ENCODE peak calls at places on chromosomes 16 and 17, in nine cellular contexts. V, R, G, K, M, X, H, N and Q are unnamed samples.
A peak's percentile ranks its signal among the peaks of the same experiment; 100 is the strongest.

GRCh38 chr17:75512946-75513666 is 2.2 kb downstream of the CASKIN2 start:
- DNase-seq in M (no peak), R (no peak), X (no peak), G (no peak), V (peak; percentile 47), K (peak; percentile 36), H (no peak), N (no peak), Q (no peak)

GRCh38 chr16:14419817-14420216 is 210.2 kb downstream of the PARN start:
- DNase-seq in R (no peak), N (no peak), H (no peak), K (no peak), G (no peak), X (no peak), M (no peak), V (no peak), Q (no peak)

GRCh38 chr16:76081936-76082335 is 195.3 kb upstream of the CNTNAP4 start:
- DNase-seq in M (no peak), K (no peak), N (no peak), H (peak; percentile 1), V (no peak), X (no peak), R (no peak), G (no peak), Q (no peak)

GRCh38 chr17:12983986-12984932 is 33.6 kb downstream of the ELAC2 start:
- DNase-seq in M (no peak), K (no peak), V (peak; percentile 56), X (no peak), N (no peak), R (no peak), G (peak; percentile 44), H (no peak), Q (no peak)

GRCh38 chr17:57566724-57567123 is 178.4 kb downstream of the CCDC182 start:
- DNase-seq in X (no peak), K (no peak), R (no peak), M (no peak), N (no peak), H (no peak), V (no peak), G (no peak), Q (peak; percentile 43)

GRCh38 chr17:44358066-44358465 is 5.6 kb downstream of the FAM171A2 start:
- DNase-seq in V (no peak), G (no peak), K (no peak), M (no peak), N (no peak), R (no peak), H (no peak), X (no peak), Q (no peak)

GRCh38 chr16:78591682-78592103 is 492.2 kb downstream of the WWOX start:
- DNase-seq in R (no peak), K (no peak), M (no peak), X (no peak), V (no peak), H (no peak), G (no peak), N (no peak), Q (no peak)

GRCh38 chr16:87264634-87265033 is 52.6 kb downstream of the C16orf95 start:
- DNase-seq in R (no peak), K (no peak), M (no peak), N (no peak), G (no peak), V (no peak), X (no peak), H (no peak), Q (no peak)

GRCh38 chr16:84058211-84058610 is 15.6 kb upstream of the SLC38A8 start:
- DNase-seq in G (peak; percentile 33), N (no peak), H (no peak), R (no peak), K (no peak), M (no peak), V (no peak), X (no peak), Q (no peak)

GRCh38 chr17:76385892-76386786 is 1.7 kb downstream of the SPHK1 start:
- DNase-seq in V (peak; percentile 86), M (peak; percentile 84), R (peak; percentile 78), K (peak; percentile 94), G (peak; percentile 95), H (peak; percentile 89), X (no peak), N (peak; percentile 80), Q (peak; percentile 83)

GRCh38 chr17:50832267-50833227 is 2.8 kb upstream of the WFIKKN2 start:
- DNase-seq in M (no peak), X (no peak), K (no peak), V (no peak), R (no peak), N (no peak), H (no peak), G (no peak), Q (no peak)

GRCh38 chr16:48361540-48361939 is 23.7 kb downstream of the SIAH1 start:
- DNase-seq in G (no peak), K (no peak), R (no peak), N (no peak), V (no peak), X (no peak), M (no peak), H (no peak), Q (no peak)

GRCh38 chr17:39579318-39580081 is 28.2 kb downstream of the NEUROD2 start:
- DNase-seq in N (no peak), M (peak; percentile 91), V (no peak), G (no peak), R (no peak), X (no peak), K (no peak), H (no peak), Q (no peak)

GRCh38 chr17:39580082-39580468 is 27.6 kb downstream of the NEUROD2 start:
- DNase-seq in N (no peak), R (no peak), H (no peak), K (no peak), V (no peak), M (no peak), X (no peak), G (no peak), Q (no peak)

GRCh38 chr17:39578272-39578671 is 29.4 kb downstream of the NEUROD2 start:
- DNase-seq in K (no peak), V (no peak), N (no peak), H (no peak), X (no peak), G (no peak), R (no peak), M (no peak), Q (no peak)

GRCh38 chr17:39573447-39574298 is 34.0 kb downstream of the NEUROD2 start:
- DNase-seq in G (peak; percentile 86), K (peak; percentile 52), H (peak; percentile 45), X (no peak), R (peak; percentile 66), V (peak; percentile 58), M (peak; percentile 82), N (peak; percentile 10), Q (peak; percentile 79)

GRCh38 chr17:39576187-39576586 is 31.5 kb downstream of the NEUROD2 start:
- DNase-seq in X (no peak), H (peak; percentile 9), M (peak; percentile 69), V (no peak), N (no peak), K (no peak), G (no peak), R (no peak), Q (peak; percentile 76)
- TF ChIP-seq CTCF in X (peak; percentile 77), H (peak; percentile 59), M (peak; percentile 72), V (peak; percentile 62), N (peak; percentile 25), K (peak; percentile 38), G (no peak), R (no peak), Q (peak; percentile 85)

GRCh38 chr16:2339521-2340484 is 725 bp downstream of the ABCA3 start:
- DNase-seq in K (peak; percentile 86), R (no peak), V (no peak), G (peak; percentile 85), M (peak; percentile 75), N (peak; percentile 13), X (no peak), H (peak; percentile 74), Q (peak; percentile 91)
- TF ChIP-seq CTCF in K (peak; percentile 9), R (no peak), V (no peak), G (no peak), M (peak; percentile 13), N (peak; percentile 18), X (no peak), H (no peak), Q (no peak)

DNA sequence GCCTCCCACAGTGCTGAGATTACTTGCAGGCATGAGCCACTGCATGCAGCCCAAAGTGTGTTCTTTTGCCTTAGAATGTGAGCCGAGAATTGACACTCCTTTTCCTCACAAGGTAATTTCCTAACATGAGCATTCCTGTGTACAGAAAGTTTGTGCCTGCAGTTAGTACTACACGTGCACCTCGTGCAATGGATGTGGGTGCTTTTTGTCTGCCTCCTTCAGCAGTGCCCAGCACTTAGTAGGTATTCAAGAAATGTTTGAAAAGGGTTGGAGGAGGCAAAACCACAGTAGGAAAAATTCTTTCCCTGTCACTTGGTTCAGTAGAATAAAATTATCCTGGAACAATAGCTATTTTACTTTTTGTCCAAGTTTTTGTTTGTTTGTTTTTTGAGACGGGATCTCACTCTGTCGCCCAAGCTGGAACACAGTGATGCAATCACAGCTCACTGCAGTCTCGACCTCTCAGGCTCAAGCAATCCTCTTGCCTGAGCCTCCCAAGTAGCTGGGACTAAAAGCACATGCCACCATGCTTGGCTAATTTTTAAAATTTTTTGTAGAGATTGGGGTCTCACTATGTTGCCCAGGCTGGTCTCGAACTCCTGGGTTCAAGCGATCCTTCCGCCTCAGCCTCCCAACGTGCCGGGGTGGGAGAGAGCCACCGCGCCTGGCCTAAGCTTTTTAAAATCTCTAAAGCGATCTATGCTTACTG is 2.4 kb downstream of the NDE1 start:
- DNase-seq in R (no peak), G (no peak), X (no peak), V (no peak), M (no peak), N (no peak), K (no peak), H (no peak), Q (no peak)
- TF ChIP-seq CTCF in R (no peak), G (no peak), X (no peak), V (no peak), M (no peak), N (no peak), K (no peak), H (no peak), Q (no peak)

GRCh38 chr17:77478281-77478680 is 337.5 kb downstream of the SEC14L1 start:
- DNase-seq in M (no peak), H (no peak), X (no peak), R (no peak), G (no peak), K (no peak), V (no peak), N (no peak), Q (no peak)

GRCh38 chr17:77478899-77479298 is 338.1 kb downstream of the SEC14L1 start:
- DNase-seq in V (no peak), G (no peak), X (no peak), N (no peak), H (no peak), R (no peak), M (peak; percentile 24), K (no peak), Q (no peak)

GRCh38 chr17:77476006-77476405 is 335.2 kb downstream of the SEC14L1 start:
- DNase-seq in X (no peak), K (no peak), V (no peak), H (no peak), M (no peak), R (no peak), G (no peak), N (no peak), Q (peak; percentile 48)

GRCh38 chr17:77476498-77476897 is 335.7 kb downstream of the SEC14L1 start:
- DNase-seq in K (no peak), G (no peak), X (no peak), N (no peak), V (no peak), M (no peak), R (no peak), H (no peak), Q (no peak)

GRCh38 chr17:77476920-77477805 is 336.4 kb downstream of the SEC14L1 start:
- DNase-seq in V (peak; percentile 97), G (no peak), M (no peak), N (no peak), X (peak; percentile 84), R (peak; percentile 67), H (no peak), K (no peak), Q (peak; percentile 93)
- TF ChIP-seq CTCF in V (peak; percentile 19), G (no peak), M (no peak), N (no peak), X (no peak), R (peak; percentile 5), H (no peak), K (no peak), Q (no peak)